ENCODE peak calls at places on chromosomes 6 and 20, in five cellular contexts. P is psoas muscle; O is OCI-LY7; E is CD4-positive, CD25-positive, alpha-beta regulatory T cell; V is effector memory CD4-positive, alpha-beta T cell. X is an unnamed sample.
A peak's percentile ranks its signal among the peaks of the same experiment; 100 is the strongest.

GRCh38 chr6:41625442-41625841 is 12.8 kb upstream of the MDFI start:
- DNase-seq in P (peak; percentile 39), O (peak; percentile 49), E (no peak), V (no peak), X (no peak)

GRCh38 chr6:16184554-16184953 is 53.8 kb upstream of the GMPR start:
- DNase-seq in P (no peak), O (no peak), E (no peak), V (no peak), X (no peak)

GRCh38 chr20:62354031-62354808 is 12.9 kb downstream of the LAMA5 start:
- DNase-seq in P (no peak), O (no peak), E (no peak), V (no peak), X (no peak)

GRCh38 chr6:81562169-81562568 is 190.3 kb downstream of the TENT5A start:
- DNase-seq in P (no peak), O (no peak), E (no peak), V (no peak), X (no peak)

GRCh38 chr6:161374971-161375873 is 101.4 kb upstream of the AGPAT4 start:
- DNase-seq in P (peak; percentile 61), O (no peak), E (no peak), V (no peak), X (no peak)

GRCh38 chr6:132300323-132300949 is 100.8 kb downstream of the MOXD1 start:
- DNase-seq in P (no peak), O (peak; percentile 82), E (peak; percentile 35), V (no peak), X (no peak)

GRCh38 chr6:106339334-106340029 is 13.9 kb upstream of the ATG5 start:
- DNase-seq in P (no peak), O (peak; percentile 65), E (peak; percentile 57), V (peak; percentile 14), X (no peak)

GRCh38 chr6:46098678-46099077 is 31.1 kb upstream of the ENPP4 start:
- DNase-seq in P (peak; percentile 22), O (no peak), E (no peak), V (no peak), X (no peak)

GRCh38 chr20:25532015-25532751 is 53.1 kb downstream of the NINL start:
- DNase-seq in P (no peak), O (no peak), E (no peak), V (no peak), X (no peak)

GRCh38 chr6:39426057-39426592 is 103.6 kb upstream of the KCNK16 start:
- DNase-seq in P (no peak), O (no peak), E (no peak), V (no peak), X (peak; percentile 70)

DNA sequence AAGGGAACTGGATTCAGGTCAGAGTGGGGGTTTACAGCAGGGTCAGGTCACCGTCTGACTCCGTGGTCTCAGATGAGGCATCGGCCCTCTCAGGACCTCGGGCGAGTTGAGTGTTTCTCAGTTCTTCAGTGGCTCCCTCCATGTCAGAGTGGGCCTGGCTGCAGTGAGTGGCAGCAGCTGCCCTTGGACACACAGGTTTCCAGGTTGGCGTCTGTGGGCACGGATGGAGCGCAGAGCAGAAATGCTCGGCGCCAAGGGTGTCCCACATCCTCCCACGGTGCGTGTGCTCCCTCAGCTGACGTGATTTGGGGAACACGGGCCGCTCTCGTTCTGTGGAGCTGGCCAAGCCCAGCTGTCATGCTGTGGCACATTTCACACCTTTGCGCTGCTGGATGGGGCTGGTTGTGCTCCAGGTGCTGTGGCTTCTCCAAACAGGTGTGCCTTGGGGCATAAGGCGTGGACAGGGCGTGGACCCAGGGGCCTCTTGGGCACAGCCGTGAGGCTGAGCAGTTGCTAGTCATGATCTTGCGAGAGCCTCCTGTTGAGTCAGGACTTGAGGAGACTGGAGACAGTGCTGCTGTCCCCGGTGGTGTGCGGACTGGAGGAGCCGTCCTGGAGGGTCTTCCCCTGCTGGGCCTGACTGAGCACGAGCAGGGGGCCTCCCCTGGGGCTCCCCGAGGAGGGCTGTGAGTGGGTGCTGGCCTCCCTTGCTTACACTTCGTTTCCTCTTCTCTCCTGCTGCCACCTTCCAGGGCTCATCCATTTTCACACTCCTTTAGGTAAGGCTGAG is 9.5 kb upstream of the DNAJC5 start:
- DNase-seq in P (no peak), O (no peak), E (no peak), V (no peak), X (no peak)
- H3K36me3 ChIP-seq in P (no peaks in the 10 kb centered on the region), O (peaks cover 62% of the 10 kb centered on the region), E (peaks cover 53% of the 10 kb centered on the region), V (peaks cover 57% of the 10 kb centered on the region), X (peaks cover 97% of the 10 kb centered on the region)

GRCh38 chr6:134537146-134537555 is 219.2 kb upstream of the SGK1 start:
- DNase-seq in P (no peak), O (no peak), E (no peak), V (no peak), X (no peak)
- H3K27ac ChIP-seq in P (no peak overlapping the region), O (no peak overlapping the region), E (no peak overlapping the region), V (no peak overlapping the region), X (peak overlapping the region; percentile 21)

DNA sequence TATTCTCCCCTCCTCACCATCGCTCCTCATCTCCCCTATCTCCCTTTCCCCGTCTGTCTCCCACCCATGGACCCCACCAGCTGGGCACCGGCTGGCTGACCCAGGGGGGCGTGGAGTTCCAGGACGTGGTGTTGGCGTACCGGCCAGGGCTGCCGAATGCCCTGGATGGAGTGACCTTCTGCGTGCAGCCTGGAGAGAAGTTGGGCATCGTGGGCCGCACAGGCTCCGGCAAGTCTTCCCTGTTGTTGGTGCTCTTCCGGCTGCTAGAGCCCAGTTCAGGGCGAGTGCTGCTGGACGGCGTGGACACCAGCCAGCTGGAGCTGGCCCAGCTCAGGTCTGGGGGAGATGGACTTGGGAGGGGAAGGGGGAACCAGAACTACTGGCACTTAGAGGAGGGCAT is 7.7 kb downstream of the DLK2 start:
- DNase-seq in P (no peak), O (no peak), E (no peak), V (no peak), X (no peak)
- H3K36me3 ChIP-seq in P (peaks cover 11% of the 10 kb centered on the region), O (peaks cover 55% of the 10 kb centered on the region), E (peaks cover 80% of the 10 kb centered on the region), V (peaks cover 75% of the 10 kb centered on the region), X (peaks cover 95% of the 10 kb centered on the region)

GRCh38 chr6:149079911-149080501 is 237.5 kb upstream of the TAB2 start:
- DNase-seq in P (peak; percentile 45), O (no peak), E (no peak), V (no peak), X (no peak)
- H3K27ac ChIP-seq in P (no peak overlapping the region), O (no peak overlapping the region), E (no peak overlapping the region), V (no peak overlapping the region), X (peak overlapping the region; percentile 65)

GRCh38 chr6:183668-184067 is 108.6 kb upstream of the DUSP22 start:
- DNase-seq in P (no peak), O (peak; percentile 31), E (no peak), V (no peak), X (no peak)
- H3K36me3 ChIP-seq in P (no peaks in the 10 kb centered on the region), O (no peaks in the 10 kb centered on the region), E (no peaks in the 10 kb centered on the region), V (no peaks in the 10 kb centered on the region), X (no peaks in the 10 kb centered on the region)

GRCh38 chr6:104959453-104959858 is 2.5 kb downstream of the LIN28B start:
- DNase-seq in P (no peak), O (no peak), E (no peak), V (no peak), X (no peak)
- H3K27ac ChIP-seq in P (no peak overlapping the region), O (no peak overlapping the region), E (no peak overlapping the region), V (no peak overlapping the region), X (no peak overlapping the region)

GRCh38 chr20:9971746-9972145 is 63.0 kb upstream of the ANKEF1 start:
- DNase-seq in P (no peak), O (no peak), E (no peak), V (no peak), X (no peak)

GRCh38 chr20:9978395-9979004 is 56.3 kb upstream of the ANKEF1 start:
- DNase-seq in P (no peak), O (peak; percentile 72), E (peak; percentile 78), V (no peak), X (no peak)

GRCh38 chr20:9974324-9974723 is 60.5 kb upstream of the ANKEF1 start:
- DNase-seq in P (no peak), O (peak; percentile 1), E (no peak), V (no peak), X (no peak)

GRCh38 chr20:9981834-9982233 is 53.0 kb upstream of the ANKEF1 start:
- DNase-seq in P (no peak), O (no peak), E (no peak), V (no peak), X (no peak)

DNA sequence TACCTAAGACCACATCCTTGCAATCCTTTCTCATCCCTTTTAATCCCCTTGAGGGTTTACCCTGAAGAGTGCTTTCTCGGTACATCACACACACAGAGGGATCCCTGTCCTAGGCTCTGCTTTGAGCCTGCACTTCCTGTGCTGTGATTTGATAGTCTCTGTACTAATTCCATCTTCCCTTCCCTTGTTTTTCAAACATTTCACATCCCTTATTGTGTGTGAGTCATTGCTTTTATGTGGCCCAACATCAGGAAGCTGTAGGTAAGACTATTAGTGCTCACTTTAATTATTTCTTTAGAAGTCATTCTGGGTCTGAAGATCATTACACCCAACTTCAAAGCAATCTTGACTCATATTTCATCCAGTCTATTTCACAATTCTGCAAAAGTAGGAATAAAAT is 57.2 kb upstream of the ANKEF1 start:
- DNase-seq in P (no peak), O (no peak), E (no peak), V (no peak), X (no peak)
- H3K36me3 ChIP-seq in P (no peaks in the 10 kb centered on the region), O (no peaks in the 10 kb centered on the region), E (no peaks in the 10 kb centered on the region), V (no peaks in the 10 kb centered on the region), X (no peaks in the 10 kb centered on the region)

GRCh38 chr6:37695273-37695672 is 2.4 kb downstream of the MDGA1 start:
- DNase-seq in P (no peak), O (no peak), E (no peak), V (no peak), X (no peak)
- H3K27ac ChIP-seq in P (no peak overlapping the region), O (no peak overlapping the region), E (no peak overlapping the region), V (no peak overlapping the region), X (no peak overlapping the region)

GRCh38 chr20:1830240-1830639 is 65.0 kb upstream of the SIRPA start:
- DNase-seq in P (peak; percentile 76), O (no peak), E (no peak), V (no peak), X (no peak)
- H3K36me3 ChIP-seq in P (no peaks in the 10 kb centered on the region), O (no peaks in the 10 kb centered on the region), E (no peaks in the 10 kb centered on the region), V (no peaks in the 10 kb centered on the region), X (no peaks in the 10 kb centered on the region)

X was measured in esophagus muscularis mucosa.